ENCODE peak calls at places on chromosomes 6 and 20, in seven cellular contexts. One of them, this sample, is unnamed.

GRCh38 chr20:10609276-10609675 is 64.5 kb downstream of the JAG1 start:
- DNase-seq in A549: no peak
- DNase-seq in CD8-positive, alpha-beta T cell: no peak
- DNase-seq in glutamatergic neuron: no peak
- DNase-seq in hepatocyte: no peak
- DNase-seq in astrocyte of the spinal cord: peak; percentile 72
- DNase-seq in brain microvascular endothelial cell: peak; percentile 85
- DNase-seq in this sample: no peak

GRCh38 chr20:32621071-32621913 is 36.2 kb upstream of the NOL4L start:
- DNase-seq in astrocyte of the spinal cord: no peak
- DNase-seq in CD8-positive, alpha-beta T cell: no peak
- DNase-seq in brain microvascular endothelial cell: no peak
- DNase-seq in hepatocyte: peak; percentile 95
- DNase-seq in glutamatergic neuron: no peak
- DNase-seq in A549: no peak
- DNase-seq in this sample: no peak

GRCh38 chr6:46255528-46255927 is 84.7 kb upstream of the ENPP5 start:
- DNase-seq in CD8-positive, alpha-beta T cell: no peak
- DNase-seq in hepatocyte: no peak
- DNase-seq in glutamatergic neuron: no peak
- DNase-seq in brain microvascular endothelial cell: no peak
- DNase-seq in A549: no peak
- DNase-seq in astrocyte of the spinal cord: no peak
- DNase-seq in this sample: no peak

GRCh38 chr20:2680046-2680445 is 12.5 kb upstream of the EBF4 start:
- DNase-seq in astrocyte of the spinal cord: no peak
- DNase-seq in A549: no peak
- DNase-seq in CD8-positive, alpha-beta T cell: no peak
- DNase-seq in hepatocyte: no peak
- DNase-seq in glutamatergic neuron: no peak
- DNase-seq in brain microvascular endothelial cell: no peak
- DNase-seq in this sample: no peak

GRCh38 chr6:17971128-17972073 is 16.0 kb downstream of the KIF13A start:
- DNase-seq in A549: peak; percentile 29
- DNase-seq in glutamatergic neuron: no peak
- DNase-seq in astrocyte of the spinal cord: peak; percentile 62
- DNase-seq in CD8-positive, alpha-beta T cell: no peak
- DNase-seq in hepatocyte: no peak
- DNase-seq in brain microvascular endothelial cell: peak; percentile 62
- DNase-seq in this sample: no peak

GRCh38 chr6:137780447-137781034 is 86.5 kb upstream of the TNFAIP3 start:
- DNase-seq in glutamatergic neuron: no peak
- DNase-seq in hepatocyte: peak; percentile 25
- DNase-seq in CD8-positive, alpha-beta T cell: no peak
- DNase-seq in brain microvascular endothelial cell: no peak
- DNase-seq in A549: no peak
- DNase-seq in astrocyte of the spinal cord: no peak
- DNase-seq in this sample: no peak

GRCh38 chr20:50327666-50328065 is 137.0 kb downstream of the CEBPB start:
- DNase-seq in astrocyte of the spinal cord: no peak
- DNase-seq in A549: no peak
- DNase-seq in CD8-positive, alpha-beta T cell: no peak
- DNase-seq in glutamatergic neuron: no peak
- DNase-seq in hepatocyte: no peak
- DNase-seq in brain microvascular endothelial cell: no peak
- DNase-seq in this sample: no peak

GRCh38 chr6:119052985-119053384 is 25.5 kb downstream of the FAM184A start:
- DNase-seq in astrocyte of the spinal cord: no peak
- DNase-seq in glutamatergic neuron: no peak
- DNase-seq in brain microvascular endothelial cell: no peak
- DNase-seq in CD8-positive, alpha-beta T cell: no peak
- DNase-seq in A549: no peak
- DNase-seq in hepatocyte: no peak
- DNase-seq in this sample: no peak

GRCh38 chr20:49318430-49319203 is 40.8 kb upstream of the ZNFX1 start:
- DNase-seq in A549: no peak
- DNase-seq in CD8-positive, alpha-beta T cell: peak; percentile 28
- DNase-seq in glutamatergic neuron: no peak
- DNase-seq in hepatocyte: peak; percentile 17
- DNase-seq in astrocyte of the spinal cord: no peak
- DNase-seq in brain microvascular endothelial cell: no peak
- DNase-seq in this sample: no peak

GRCh38 chr6:32182617-32183016 is 1.4 kb downstream of the AGER start:
- DNase-seq in glutamatergic neuron: no peak
- DNase-seq in brain microvascular endothelial cell: no peak
- DNase-seq in hepatocyte: no peak
- DNase-seq in A549: no peak
- DNase-seq in CD8-positive, alpha-beta T cell: no peak
- DNase-seq in astrocyte of the spinal cord: no peak
- DNase-seq in this sample: no peak

GRCh38 chr6:149128489-149129145 is 188.9 kb upstream of the TAB2 start:
- DNase-seq in hepatocyte: no peak
- DNase-seq in glutamatergic neuron: no peak
- DNase-seq in CD8-positive, alpha-beta T cell: peak; percentile 22
- DNase-seq in A549: no peak
- DNase-seq in brain microvascular endothelial cell: no peak
- DNase-seq in astrocyte of the spinal cord: no peak
- DNase-seq in this sample: no peak

GRCh38 chr6:41040101-41040910 is 1.3 kb upstream of the UNC5CL start:
- DNase-seq in brain microvascular endothelial cell: no peak
- DNase-seq in A549: peak; percentile 84
- DNase-seq in CD8-positive, alpha-beta T cell: no peak
- DNase-seq in glutamatergic neuron: no peak
- DNase-seq in hepatocyte: peak; percentile 88
- DNase-seq in astrocyte of the spinal cord: no peak
- DNase-seq in this sample: no peak

GRCh38 chr6:15682965-15683822 is 20.4 kb upstream of the DTNBP1 start:
- DNase-seq in glutamatergic neuron: no peak
- DNase-seq in A549: no peak
- DNase-seq in astrocyte of the spinal cord: no peak
- DNase-seq in hepatocyte: peak; percentile 22
- DNase-seq in brain microvascular endothelial cell: no peak
- DNase-seq in CD8-positive, alpha-beta T cell: no peak
- DNase-seq in this sample: no peak

GRCh38 chr6:90490030-90490429 is 96.8 kb downstream of the MAP3K7 start:
- DNase-seq in astrocyte of the spinal cord: no peak
- DNase-seq in A549: no peak
- DNase-seq in glutamatergic neuron: no peak
- DNase-seq in CD8-positive, alpha-beta T cell: no peak
- DNase-seq in brain microvascular endothelial cell: no peak
- DNase-seq in hepatocyte: no peak
- DNase-seq in this sample: no peak

GRCh38 chr6:28960846-28961500 is 37.2 kb upstream of the TRIM27 start:
- DNase-seq in A549: no peak
- DNase-seq in brain microvascular endothelial cell: no peak
- DNase-seq in astrocyte of the spinal cord: no peak
- DNase-seq in glutamatergic neuron: no peak
- DNase-seq in CD8-positive, alpha-beta T cell: no peak
- DNase-seq in hepatocyte: no peak
- DNase-seq in this sample: no peak

GRCh38 chr6:82861121-82861520 is 204.5 kb downstream of the UBE3D start:
- DNase-seq in CD8-positive, alpha-beta T cell: no peak
- DNase-seq in A549: no peak
- DNase-seq in glutamatergic neuron: no peak
- DNase-seq in hepatocyte: no peak
- DNase-seq in astrocyte of the spinal cord: no peak
- DNase-seq in brain microvascular endothelial cell: no peak
- DNase-seq in this sample: no peak

DNA sequence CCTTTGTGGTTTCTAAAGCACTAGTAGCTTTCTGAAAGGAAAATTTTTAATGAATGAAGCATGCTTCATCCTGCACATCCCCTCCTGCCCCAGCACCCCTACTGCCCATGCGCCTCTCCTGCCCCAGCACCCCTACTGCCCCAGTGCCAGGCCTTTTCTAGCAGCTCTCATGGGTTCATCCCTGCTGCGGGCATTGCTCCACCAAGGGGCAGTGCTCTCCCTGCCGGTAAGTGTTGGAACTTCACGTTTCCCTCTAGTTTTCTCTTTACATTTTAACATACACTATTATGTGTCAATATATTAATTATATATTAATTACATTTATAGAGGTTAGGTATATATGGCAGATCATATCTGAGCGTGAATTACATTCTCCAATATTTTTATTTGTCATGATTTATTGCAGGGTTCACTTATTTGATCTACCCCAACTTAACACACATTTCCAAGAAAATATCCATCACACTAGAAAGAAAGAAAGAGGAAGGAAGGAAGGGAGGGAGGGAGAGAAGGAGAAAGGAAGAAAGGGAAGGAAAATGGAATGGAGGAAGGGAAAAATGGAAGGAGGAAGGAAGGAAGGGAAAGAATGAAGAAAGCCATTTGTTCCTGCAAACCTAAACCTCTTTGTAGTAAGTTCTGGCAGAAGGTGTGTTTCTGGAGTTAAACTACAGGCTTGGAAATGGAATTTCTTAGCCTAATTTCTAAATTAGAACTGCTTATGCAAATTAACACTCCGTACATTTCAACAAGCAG is 46.8 kb downstream of the CEP43 start:
- DNase-seq in CD8-positive, alpha-beta T cell: no peak
- DNase-seq in hepatocyte: no peak
- DNase-seq in brain microvascular endothelial cell: no peak
- DNase-seq in glutamatergic neuron: no peak
- DNase-seq in A549: peak; percentile 13
- DNase-seq in astrocyte of the spinal cord: no peak
- DNase-seq in this sample: no peak
- TF ChIP-seq CTCF in CD8-positive, alpha-beta T cell: no peak
- TF ChIP-seq CTCF in hepatocyte: no peak
- TF ChIP-seq CTCF in brain microvascular endothelial cell: peak; percentile 28
- TF ChIP-seq CTCF in glutamatergic neuron: no peak
- TF ChIP-seq CTCF in A549: peak; percentile 19
- TF ChIP-seq CTCF in astrocyte of the spinal cord: no peak
- TF ChIP-seq CTCF in this sample: no peak

DNA sequence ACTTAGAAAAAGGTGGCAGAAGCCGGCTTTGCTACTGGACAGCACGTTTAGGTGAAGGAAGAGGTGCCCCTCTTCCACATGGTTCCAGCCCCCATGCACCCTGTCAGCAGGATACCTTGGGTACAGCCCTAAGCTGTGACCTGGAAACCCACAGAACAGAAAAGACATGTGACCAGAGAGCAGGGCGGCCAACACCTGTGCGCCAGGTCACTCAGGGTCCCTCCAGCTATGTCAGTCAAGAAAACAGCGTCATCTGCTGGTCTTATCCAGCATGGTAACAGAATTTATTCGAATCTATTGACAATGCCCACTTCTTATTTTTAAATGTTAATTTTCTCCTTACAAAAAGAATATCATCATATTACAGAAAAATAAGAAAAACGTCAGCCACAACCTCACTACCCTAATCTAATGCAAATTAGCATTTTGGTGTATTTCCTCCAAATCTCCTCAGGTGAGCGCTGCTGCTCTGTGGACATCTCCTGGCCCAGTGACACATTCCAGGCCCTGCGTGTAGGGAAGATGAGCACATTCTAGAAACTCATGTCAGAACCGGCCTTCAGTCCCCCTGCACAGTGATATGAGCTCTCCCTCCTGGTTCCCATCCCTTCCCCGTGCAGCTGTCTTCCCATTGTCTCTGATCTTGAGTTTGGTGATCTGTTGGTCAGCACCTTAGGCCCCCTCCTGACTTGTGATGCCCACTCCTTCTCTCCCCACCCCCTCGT is 37.2 kb downstream of the GTF2H5 start:
- DNase-seq in hepatocyte: peak; percentile 67
- DNase-seq in CD8-positive, alpha-beta T cell: no peak
- DNase-seq in astrocyte of the spinal cord: no peak
- DNase-seq in A549: no peak
- DNase-seq in brain microvascular endothelial cell: no peak
- DNase-seq in glutamatergic neuron: no peak
- DNase-seq in this sample: no peak
- TF ChIP-seq CTCF in hepatocyte: peak; percentile 49
- TF ChIP-seq CTCF in CD8-positive, alpha-beta T cell: no peak
- TF ChIP-seq CTCF in astrocyte of the spinal cord: peak; percentile 43
- TF ChIP-seq CTCF in A549: peak; percentile 11
- TF ChIP-seq CTCF in brain microvascular endothelial cell: peak; percentile 64
- TF ChIP-seq CTCF in glutamatergic neuron: peak; percentile 64
- TF ChIP-seq CTCF in this sample: no peak

GRCh38 chr6:44265003-44265842 is at the start of gene NFKBIE:
- DNase-seq in glutamatergic neuron: peak; percentile 95
- DNase-seq in A549: peak; percentile 84
- DNase-seq in hepatocyte: peak; percentile 98
- DNase-seq in CD8-positive, alpha-beta T cell: peak; percentile 96
- DNase-seq in astrocyte of the spinal cord: peak; percentile 91
- DNase-seq in brain microvascular endothelial cell: peak; percentile 94
- DNase-seq in this sample: peak; percentile 99
- TF ChIP-seq CTCF in glutamatergic neuron: no peak
- TF ChIP-seq CTCF in A549: peak; percentile 19
- TF ChIP-seq CTCF in hepatocyte: peak; percentile 49
- TF ChIP-seq CTCF in CD8-positive, alpha-beta T cell: peak; percentile 44
- TF ChIP-seq CTCF in astrocyte of the spinal cord: peak; percentile 56
- TF ChIP-seq CTCF in brain microvascular endothelial cell: peak; percentile 45
- TF ChIP-seq CTCF in this sample: no peak

GRCh38 chr6:44183783-44184182 is 25.2 kb downstream of the CAPN11 start:
- DNase-seq in glutamatergic neuron: no peak
- DNase-seq in astrocyte of the spinal cord: no peak
- DNase-seq in A549: no peak
- DNase-seq in hepatocyte: no peak
- DNase-seq in brain microvascular endothelial cell: no peak
- DNase-seq in CD8-positive, alpha-beta T cell: no peak
- DNase-seq in this sample: no peak
- TF ChIP-seq CTCF in glutamatergic neuron: no peak
- TF ChIP-seq CTCF in astrocyte of the spinal cord: no peak
- TF ChIP-seq CTCF in A549: no peak
- TF ChIP-seq CTCF in hepatocyte: no peak
- TF ChIP-seq CTCF in brain microvascular endothelial cell: no peak
- TF ChIP-seq CTCF in CD8-positive, alpha-beta T cell: no peak
- TF ChIP-seq CTCF in this sample: no peak

This sample was measured in activated B cell treated with CpG ODN at 0.5 μM for 24 hours.